ENCODE peak calls at places on chromosomes 4 and X, in five cellular contexts. J is chondrocyte, R is activated gamma-delta T cell treated with Interleukin-2 at 50 U/mL for 16 hours, O is NCI-H1417, H is left ventricle myocardium inferior. S is an unnamed sample.

GRCh38 chr4:8910100-8910821 is 38.6 kb upstream of the HMX1 start:
- DNase-seq in J (peak; percentile 75), H (no peak), R (peak; percentile 1), O (no peak), S (peak; percentile 32)

GRCh38 chr4:20456416-20456815 is 204.7 kb downstream of the SLIT2 start:
- DNase-seq in O (no peak), H (no peak), R (no peak), J (no peak), S (no peak)

GRCh38 chrX:96372313-96373046 is 312.2 kb upstream of the DIAPH2 start:
- DNase-seq in O (peak; percentile 67), R (no peak), H (no peak), J (no peak), S (no peak)

GRCh38 chr4:169900241-169900845 is 125.9 kb downstream of the MFAP3L start:
- DNase-seq in H (no peak), O (no peak), R (no peak), J (no peak), S (no peak)

GRCh38 chrX:70030242-70030823 is 19.4 kb downstream of the AWAT2 start:
- DNase-seq in O (peak; percentile 63), H (no peak), R (peak; percentile 13), J (no peak), S (no peak)

GRCh38 chr4:125433453-125433852 is 118.7 kb downstream of the FAT4 start:
- DNase-seq in R (no peak), O (no peak), H (no peak), J (no peak), S (no peak)

GRCh38 chr4:113410686-113411085 is 350.9 kb downstream of the CAMK2D start:
- DNase-seq in R (no peak), H (no peak), J (no peak), O (no peak), S (no peak)

GRCh38 chr4:175998782-175999181 is 66.9 kb upstream of the WDR17 start:
- DNase-seq in J (no peak), H (no peak), R (no peak), O (peak; percentile 12), S (no peak)

GRCh38 chrX:129642641-129643040 is 12.1 kb downstream of the APLN start:
- DNase-seq in R (no peak), J (no peak), O (no peak), H (no peak), S (no peak)

GRCh38 chr4:105145059-105145912 is 1.4 kb upstream of the TET2 start:
- DNase-seq in R (no peak), J (no peak), O (no peak), H (no peak), S (no peak)

GRCh38 chr4:106414366-106414765 is 45.8 kb upstream of the GIMD1 start:
- DNase-seq in O (no peak), J (no peak), R (no peak), H (no peak), S (no peak)

GRCh38 chr4:141807073-141807472 is 170.7 kb downstream of the IL15 start:
- DNase-seq in H (no peak), J (no peak), R (no peak), O (no peak), S (no peak)

GRCh38 chr4:71237626-71238025 is 101.2 kb upstream of the SLC4A4 start:
- DNase-seq in J (no peak), H (no peak), R (no peak), O (no peak), S (no peak)